ENCODE peak calls at places on chromosomes 6 and 20, in eight cellular contexts. P is naive thymus-derived CD4-positive, alpha-beta T cell; Q is tibial artery; Y is GM23338; R is tibial nerve; T is stomach; B is pancreas; K is neural progenitor cell. O is an unnamed sample.

GRCh38 chr6:45439459-45439858 is 61.7 kb upstream of the SUPT3H start:
- DNase-seq in P (no peak), K (no peak), T (no peak), R (no peak), Y (no peak), Q (no peak), B (no peak), O (no peak)

GRCh38 chr6:169171010-169171409 is 82.6 kb downstream of the THBS2 start:
- DNase-seq in Y (no peak), R (no peak), T (no peak), B (no peak), P (no peak), Q (no peak), K (no peak), O (no peak)

GRCh38 chr20:38337561-38338140 is 8.6 kb upstream of the LBP start:
- DNase-seq in T (no peak), B (no peak), Y (peak), R (no peak), K (peak), P (no peak), Q (no peak), O (no peak)

GRCh38 chr20:6420336-6420735 is 297.5 kb upstream of the FERMT1 start:
- DNase-seq in Y (no peak), Q (no peak), T (no peak), B (no peak), R (no peak), P (no peak), K (no peak), O (no peak)

GRCh38 chr6:139587469-139587868 is 213.0 kb upstream of the CITED2 start:
- DNase-seq in B (no peak), Y (no peak), Q (no peak), K (no peak), R (no peak), T (no peak), P (no peak), O (no peak)

GRCh38 chr6:36358235-36358915 is 21.7 kb upstream of the BNIP5 start:
- DNase-seq in K (no peak), Y (no peak), R (peak), T (no peak), B (no peak), P (no peak), Q (no peak), O (no peak)

GRCh38 chr6:28922841-28923317 is 906 bp downstream of the TRIM27 start:
- DNase-seq in R (no peak), P (no peak), Q (peak), Y (peak), K (peak), B (no peak), T (peak), O (no peak)

GRCh38 chr6:26383624-26384417 is 913 bp downstream of the BTN2A2 start:
- DNase-seq in B (peak), T (peak), Y (peak), Q (no peak), P (no peak), R (no peak), K (peak), O (no peak)

GRCh38 chr6:28933069-28933468 is 9.3 kb upstream of the TRIM27 start:
- DNase-seq in B (no peak), P (no peak), Y (no peak), Q (no peak), R (no peak), T (no peak), K (no peak), O (no peak)

GRCh38 chr6:32922083-32922482 is 18.7 kb downstream of the HLA-DMB start:
- DNase-seq in T (no peak), K (no peak), R (no peak), B (no peak), Y (no peak), Q (no peak), P (no peak), O (no peak)

GRCh38 chr20:37362821-37363220 is 16.9 kb downstream of the SRC start:
- DNase-seq in T (no peak), R (no peak), P (no peak), B (no peak), Y (no peak), Q (no peak), K (no peak), O (no peak)

GRCh38 chr6:89215391-89215790 is 1.8 kb downstream of the GABRR1 start:
- DNase-seq in B (no peak), Y (no peak), Q (no peak), P (no peak), K (no peak), T (no peak), R (no peak), O (no peak)

GRCh38 chr6:56843476-56844349 is 111.2 kb upstream of the BEND6 start:
- DNase-seq in B (peak), K (peak), T (peak), R (peak), Y (peak), P (peak), Q (peak), O (peak)

GRCh38 chr6:32475392-32476206 is 35.9 kb downstream of the HLA-DRA start:
- DNase-seq in P (no peak), Y (no peak), Q (no peak), B (no peak), K (no peak), R (no peak), T (no peak), O (no peak)

GRCh38 chr20:46350201-46350985 is 42.1 kb upstream of the CDH22 start:
- DNase-seq in P (no peak), R (no peak), B (no peak), Q (no peak), Y (peak), K (peak), T (no peak), O (no peak)

GRCh38 chr6:130577178-130577919 is 211.5 kb downstream of the TMEM200A start:
- DNase-seq in K (no peak), T (no peak), B (no peak), R (no peak), Y (no peak), P (peak), Q (no peak), O (no peak)
- H3K27ac ChIP-seq in K (no peak), T (no peak), B (no peak), R (no peak), Y (no peak), P (no peak), Q (no peak), O (no peak)

DNA sequence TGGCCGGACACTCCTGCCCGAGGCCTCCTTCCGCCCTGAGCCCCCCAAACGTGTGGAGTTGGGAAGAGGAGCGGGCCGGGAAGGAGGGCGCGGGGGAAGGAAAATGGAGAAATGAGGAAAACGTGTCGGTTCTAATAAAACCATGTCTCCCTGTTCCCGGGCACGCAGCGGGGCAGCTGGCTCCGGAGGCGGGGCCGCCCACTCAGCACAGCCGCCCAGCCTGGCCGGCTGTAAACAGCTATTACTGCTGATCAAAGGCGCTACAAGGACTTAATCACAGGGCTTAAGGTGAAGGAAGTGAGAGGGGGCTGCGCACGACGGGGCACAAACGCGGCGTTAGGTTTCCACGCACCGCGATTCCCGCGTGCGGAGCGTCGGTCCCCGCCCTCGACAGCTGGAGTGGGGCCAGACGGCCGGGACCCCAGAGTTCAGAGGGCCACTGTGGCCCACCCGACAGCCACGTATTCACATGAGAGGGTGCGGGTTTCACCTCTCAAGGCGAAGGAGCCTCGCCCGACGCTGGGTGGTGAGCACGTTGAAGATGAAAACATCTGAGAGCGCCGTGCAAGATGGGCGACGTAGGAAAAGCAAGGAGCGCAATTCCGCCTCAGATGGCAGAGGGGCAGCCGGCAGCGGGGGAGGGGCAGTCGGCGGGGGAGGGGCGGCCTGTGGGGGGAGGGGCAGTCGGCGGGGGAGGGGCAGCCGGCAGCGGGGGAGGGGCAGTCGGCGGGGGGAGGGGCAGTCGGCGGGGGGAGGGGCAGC is 114.1 kb downstream of the DLL1 start:
- DNase-seq in Y (no peak), Q (no peak), R (no peak), T (no peak), P (no peak), B (peak), K (no peak), O (no peak)
- H3K27ac ChIP-seq in Y (no peak), Q (no peak), R (no peak), T (no peak), P (no peak), B (no peak), K (no peak), O (peak)

GRCh38 chr6:80179691-80180090 is 73.2 kb downstream of the BCKDHB start:
- DNase-seq in Q (no peak), B (no peak), K (no peak), R (no peak), T (no peak), P (no peak), Y (peak), O (no peak)

GRCh38 chr6:80173411-80173810 is 66.9 kb downstream of the BCKDHB start:
- DNase-seq in R (no peak), Y (no peak), P (no peak), K (no peak), Q (no peak), T (no peak), B (no peak), O (no peak)

GRCh38 chr6:80170433-80170832 is 64.0 kb downstream of the BCKDHB start:
- DNase-seq in B (no peak), R (no peak), Y (no peak), P (no peak), Q (no peak), K (no peak), T (no peak), O (no peak)

DNA sequence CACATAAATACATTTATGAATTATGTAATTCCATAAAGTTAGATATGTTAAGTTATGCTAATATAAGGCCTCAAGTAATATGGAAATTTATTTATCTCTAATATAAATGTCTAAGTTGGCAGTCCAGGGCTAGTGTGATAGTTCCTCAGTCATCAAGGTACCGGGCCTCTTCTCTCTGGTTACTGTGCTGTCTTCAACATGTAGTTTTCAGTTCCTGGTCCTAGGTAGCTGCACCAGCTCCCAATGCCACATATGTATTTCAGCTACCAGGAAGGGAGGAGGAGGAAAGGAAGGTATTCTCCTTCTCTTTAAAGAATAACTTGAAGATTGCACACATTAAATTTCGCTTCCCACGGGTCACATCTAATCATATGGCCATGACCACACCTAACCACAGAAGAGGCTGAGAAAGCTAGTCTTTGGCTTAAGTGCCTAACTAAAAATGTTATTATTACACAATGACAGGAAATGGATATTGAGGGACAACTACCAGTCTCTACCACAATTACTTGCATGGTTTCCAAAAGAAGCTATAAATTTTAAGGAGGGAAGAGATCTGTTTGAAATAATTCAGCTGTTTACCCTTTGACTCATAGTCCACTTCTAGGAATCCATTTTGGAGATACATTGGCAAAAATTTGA is 68.6 kb downstream of the BCKDHB start:
- DNase-seq in R (no peak), P (no peak), B (no peak), T (no peak), Y (no peak), Q (no peak), K (no peak), O (no peak)
- H3K27ac ChIP-seq in R (no peak), P (no peak), B (no peak), T (no peak), Y (no peak), Q (no peak), K (no peak), O (no peak)

GRCh38 chr6:166739655-166740318 is 112.7 kb upstream of the RPS6KA2 start:
- DNase-seq in K (no peak), Y (no peak), T (no peak), P (no peak), R (no peak), B (no peak), Q (no peak), O (no peak)

GRCh38 chr6:166738778-166739654 is 112.0 kb upstream of the RPS6KA2 start:
- DNase-seq in T (no peak), Q (no peak), R (no peak), P (no peak), B (no peak), Y (no peak), K (peak), O (no peak)

GRCh38 chr6:166738361-166738760 is 111.3 kb upstream of the RPS6KA2 start:
- DNase-seq in Y (no peak), R (no peak), K (no peak), Q (no peak), B (no peak), T (no peak), P (no peak), O (no peak)

GRCh38 chr6:166736606-166737005 is 109.6 kb upstream of the RPS6KA2 start:
- DNase-seq in T (no peak), P (no peak), Y (no peak), K (no peak), Q (no peak), R (no peak), B (no peak), O (no peak)

DNA sequence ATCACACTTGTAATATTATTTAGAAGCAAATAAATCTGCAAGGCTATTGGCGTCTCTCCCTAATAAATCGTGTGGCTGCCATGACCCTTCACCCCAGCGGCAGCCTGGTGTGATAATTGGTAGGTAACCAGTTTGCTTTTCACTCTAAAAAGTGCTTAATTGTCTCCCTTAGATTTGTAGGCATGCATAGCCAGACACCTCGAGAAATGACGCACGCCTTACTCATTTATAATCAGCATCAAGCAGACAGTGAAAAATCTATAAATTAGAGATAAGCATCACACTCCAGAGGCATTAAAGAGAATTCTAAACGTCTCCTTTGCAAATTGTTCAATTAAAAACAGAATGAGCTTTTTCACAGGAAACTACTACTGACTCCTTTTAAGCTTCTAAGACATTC is 110.2 kb upstream of the RPS6KA2 start:
- DNase-seq in K (no peak), P (no peak), Y (no peak), Q (no peak), B (no peak), R (no peak), T (no peak), O (no peak)
- H3K27ac ChIP-seq in K (no peak), P (no peak), Y (no peak), Q (no peak), B (no peak), R (no peak), T (no peak), O (no peak)

GRCh38 chr6:3823671-3824070 is 25.5 kb upstream of the FAM50B start:
- DNase-seq in T (no peak), Y (no peak), B (no peak), P (no peak), Q (no peak), R (no peak), K (no peak), O (no peak)

GRCh38 chr6:3825331-3825831 is 23.8 kb upstream of the FAM50B start:
- DNase-seq in P (no peak), Q (peak), T (peak), Y (peak), K (peak), B (no peak), R (no peak), O (no peak)

GRCh38 chr6:3822747-3823445 is 26.3 kb upstream of the FAM50B start:
- DNase-seq in P (no peak), K (no peak), T (peak), Y (no peak), Q (no peak), B (no peak), R (no peak), O (no peak)

GRCh38 chr6:3829285-3829684 is 19.9 kb upstream of the FAM50B start:
- DNase-seq in K (no peak), R (no peak), Q (no peak), T (no peak), P (no peak), B (no peak), Y (no peak), O (no peak)

DNA sequence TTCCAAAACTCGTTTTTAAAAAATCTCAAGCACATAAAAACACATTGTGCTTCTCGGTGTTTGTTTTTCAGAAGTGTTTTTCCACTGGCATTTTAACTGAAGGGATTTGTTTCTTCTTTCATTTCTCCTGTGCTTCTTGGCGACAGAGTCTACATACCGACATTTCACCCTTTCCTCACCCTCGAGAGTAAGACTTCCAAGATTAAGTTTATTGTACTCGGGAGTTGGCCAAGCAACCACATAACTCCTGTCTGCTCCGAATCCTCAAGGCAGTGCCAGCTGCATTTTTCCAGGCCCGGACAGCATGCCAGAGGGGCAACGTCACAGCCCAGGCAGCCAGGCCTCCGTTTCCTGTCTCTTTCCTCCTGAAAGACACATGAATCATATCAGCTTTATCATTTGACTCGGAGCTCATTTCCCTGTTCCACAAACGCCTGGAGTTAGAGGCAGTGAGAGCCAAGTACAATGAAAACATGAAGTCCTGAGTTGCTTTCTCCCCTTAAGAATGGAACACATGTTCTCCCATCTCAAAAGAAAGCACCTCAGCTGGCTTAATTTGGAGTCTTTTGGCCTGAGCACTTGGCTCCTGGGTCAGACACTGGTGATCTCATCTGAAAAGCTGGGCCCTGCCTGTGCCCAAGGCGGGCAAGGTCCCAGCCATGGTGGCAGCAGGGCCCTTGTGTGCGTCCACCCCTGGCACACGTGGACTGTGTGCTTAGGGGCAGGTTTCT is 23.2 kb upstream of the FAM50B start:
- DNase-seq in R (peak), Q (peak), B (peak), T (peak), Y (no peak), K (no peak), P (no peak), O (peak)
- H3K27ac ChIP-seq in R (peak), Q (peak), B (peak), T (peak), Y (no peak), K (no peak), P (no peak), O (peak)

DNA sequence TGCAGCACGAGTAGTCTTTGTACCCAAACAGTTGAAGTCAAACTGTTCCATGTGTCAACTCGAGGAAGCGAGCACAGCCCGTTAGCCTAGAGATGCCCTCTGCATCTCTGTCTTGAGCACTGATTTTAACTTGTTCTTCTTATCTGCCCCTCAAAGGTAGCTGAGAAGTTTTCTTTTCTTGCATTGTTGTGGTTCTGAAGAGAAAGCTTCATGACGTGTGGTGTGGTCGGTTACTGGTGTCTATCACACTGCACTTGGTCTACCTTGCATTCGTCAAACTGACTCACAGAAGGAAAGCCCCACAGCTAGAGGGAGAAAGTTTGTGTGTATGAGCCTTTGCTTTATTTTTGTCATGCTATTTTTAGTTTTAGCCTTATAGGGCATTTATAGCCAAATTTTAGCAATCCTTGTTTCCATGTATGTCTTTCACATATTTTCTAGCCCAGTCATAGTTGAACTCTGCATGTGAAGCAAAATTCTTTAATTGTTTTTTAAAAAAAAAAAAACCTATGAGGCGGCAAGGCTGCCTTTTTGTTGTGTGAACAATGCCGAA is 115.1 kb downstream of the JAG1 start:
- DNase-seq in T (no peak), Y (no peak), K (no peak), P (no peak), Q (no peak), R (no peak), B (no peak), O (no peak)
- H3K27ac ChIP-seq in T (no peak), Y (peak), K (no peak), P (no peak), Q (peak), R (no peak), B (no peak), O (no peak)

GRCh38 chr6:49946835-49947234 is 17.1 kb downstream of the DEFB114 start:
- DNase-seq in R (no peak), T (no peak), Y (no peak), P (no peak), K (no peak), Q (no peak), B (no peak), O (no peak)

GRCh38 chr6:49951926-49952325 is 12.0 kb downstream of the DEFB114 start:
- DNase-seq in P (no peak), K (no peak), R (no peak), Y (no peak), T (no peak), Q (no peak), B (no peak), O (no peak)

GRCh38 chr6:49950415-49950751 is 13.6 kb downstream of the DEFB114 start:
- DNase-seq in K (no peak), Y (no peak), P (no peak), Q (no peak), B (no peak), R (no peak), T (no peak), O (no peak)

GRCh38 chr6:49949062-49949461 is 14.9 kb downstream of the DEFB114 start:
- DNase-seq in T (no peak), Q (no peak), K (no peak), Y (no peak), P (no peak), R (no peak), B (no peak), O (no peak)
- H3K27ac ChIP-seq in T (no peak), Q (no peak), K (no peak), Y (no peak), P (no peak), R (no peak), B (no peak), O (no peak)

GRCh38 chr6:100809346-100809745 is 71.8 kb downstream of the ASCC3 start:
- DNase-seq in P (no peak), Y (no peak), R (no peak), T (no peak), Q (no peak), B (no peak), K (no peak), O (no peak)
- H3K27ac ChIP-seq in P (no peak), Y (no peak), R (no peak), T (no peak), Q (no peak), B (no peak), K (no peak), O (no peak)

GRCh38 chr20:34528921-34529297 is 12.7 kb downstream of the DYNLRB1 start:
- DNase-seq in Y (no peak), P (no peak), T (peak), B (no peak), Q (peak), R (peak), K (no peak), O (peak)
- H3K27ac ChIP-seq in Y (no peak), P (no peak), T (no peak), B (no peak), Q (peak), R (peak), K (no peak), O (peak)

GRCh38 chr6:87938287-87938686 is 109.4 kb upstream of the SPACA1 start:
- DNase-seq in R (no peak), Q (no peak), Y (peak), B (no peak), P (no peak), T (no peak), K (no peak), O (no peak)
- H3K27ac ChIP-seq in R (no peak), Q (no peak), Y (no peak), B (no peak), P (no peak), T (no peak), K (no peak), O (no peak)